ENCODE peak calls at places on chromosomes 13 and 19, in ten cellular contexts. F is left lung; K is CD4-positive, alpha-beta memory T cell; T is NCI-H1930; A is NCI-H1092 treated with DMSO at 0.1 percent for 48 hours; C is stromal cell of bone marrow; E is OCI-LY7; Q is NCI-H1694 treated with DMSO at 0.1 percent for 48 hours; S is stimulated activated CD4-positive, alpha-beta T cell treated with anti-CD3 and anti-CD28 coated beads, Interleukin-12 subunit alpha, Interleukin-12 subunit beta, amount 100 ng/mL, for 4 hours; P is ovary. U is an unnamed sample.

GRCh38 chr13:111539791-111540446 is 219.5 kb downstream of the TEX29 start:
- DNase-seq in F (peak), C (no peak), A (peak), Q (no peak), T (no peak), K (no peak), P (no peak), E (no peak), S (no peak), U (no peak)

GRCh38 chr13:46663644-46664043 is 110.7 kb downstream of the LRCH1 start:
- DNase-seq in P (no peak), S (no peak), E (no peak), K (no peak), T (no peak), Q (no peak), F (no peak), C (no peak), A (no peak), U (no peak)

GRCh38 chr19:48635263-48635965 is 1.8 kb downstream of the DBP start:
- DNase-seq in F (peak), E (peak), C (no peak), T (peak), Q (peak), P (peak), S (peak), K (peak), A (peak), U (peak)

GRCh38 chr19:7602240-7602934 is 6.7 kb downstream of the CAMSAP3 start:
- DNase-seq in P (peak), Q (no peak), C (no peak), T (no peak), F (no peak), S (no peak), E (no peak), K (no peak), A (no peak), U (no peak)

GRCh38 chr19:28396259-28396940 is 816.6 kb downstream of the UQCRFS1 start:
- DNase-seq in P (no peak), A (no peak), F (no peak), Q (no peak), T (no peak), S (no peak), E (no peak), K (no peak), C (no peak), U (no peak)

GRCh38 chr19:1874554-1875185 is 10.6 kb downstream of the ABHD17A start:
- DNase-seq in C (no peak), K (peak), F (no peak), A (no peak), S (no peak), Q (no peak), T (no peak), P (no peak), E (peak), U (no peak)

GRCh38 chr19:1531587-1531986 is 7.7 kb downstream of the PLK5 start:
- DNase-seq in F (no peak), Q (no peak), T (no peak), P (no peak), C (no peak), K (no peak), E (no peak), A (no peak), S (no peak), U (no peak)

GRCh38 chr19:35455616-35456201 is 7.7 kb downstream of the FFAR2 start:
- DNase-seq in P (no peak), T (no peak), K (no peak), A (no peak), E (no peak), F (no peak), C (no peak), Q (no peak), S (no peak), U (no peak)

GRCh38 chr13:98450495-98451167 is 126.3 kb downstream of the STK24 start:
- DNase-seq in T (no peak), S (no peak), A (no peak), E (peak), P (no peak), K (no peak), C (no peak), F (no peak), Q (no peak), U (no peak)

GRCh38 chr13:108463365-108463764 is 166.0 kb upstream of the MYO16 start:
- DNase-seq in C (peak), K (no peak), T (no peak), F (no peak), Q (no peak), S (no peak), A (no peak), P (no peak), E (no peak), U (no peak)

GRCh38 chr19:55858401-55858800 is 22.1 kb downstream of the NLRP4 start:
- DNase-seq in T (no peak), S (no peak), F (no peak), C (no peak), Q (no peak), E (no peak), P (no peak), K (no peak), A (no peak), U (no peak)

GRCh38 chr19:13079542-13079986 is 23.1 kb downstream of the LYL1 start:
- DNase-seq in K (no peak), E (no peak), P (peak), Q (no peak), A (peak), S (no peak), F (no peak), T (no peak), C (no peak), U (no peak)

GRCh38 chr19:33811736-33812387 is 15.2 kb downstream of the KCTD15 start:
- DNase-seq in Q (no peak), P (no peak), C (no peak), A (no peak), K (no peak), E (no peak), F (no peak), T (no peak), S (no peak), U (peak)

GRCh38 chr13:41502676-41503075 is 45.3 kb downstream of the RGCC start:
- DNase-seq in C (no peak), P (no peak), S (no peak), K (peak), F (no peak), T (no peak), E (peak), Q (no peak), A (no peak), U (no peak)

GRCh38 chr13:81058916-81059290 is 718.0 kb upstream of the SPRY2 start:
- DNase-seq in Q (no peak), P (no peak), A (no peak), F (no peak), T (no peak), K (no peak), E (no peak), C (no peak), S (no peak), U (no peak)

GRCh38 chr13:41457589-41458186 is 338 bp downstream of the RGCC start:
- DNase-seq in C (no peak), K (peak), A (no peak), S (peak), Q (no peak), P (no peak), F (peak), T (no peak), E (peak), U (no peak)

GRCh38 chr13:77919351-77920294 is 992 bp upstream of the EDNRB start:
- DNase-seq in K (no peak), P (peak), T (peak), Q (peak), A (peak), E (no peak), C (no peak), F (peak), S (no peak), U (peak)

GRCh38 chr13:102369303-102369702 is 32.5 kb downstream of the FGF14 start:
- DNase-seq in A (no peak), S (no peak), K (no peak), Q (no peak), E (no peak), T (no peak), P (no peak), C (no peak), F (no peak), U (no peak)

GRCh38 chr19:18053571-18054219 is 33.0 kb downstream of the IL12RB1 start:
- DNase-seq in Q (no peak), E (no peak), P (no peak), A (no peak), F (peak), S (no peak), T (no peak), K (no peak), C (no peak), U (no peak)

GRCh38 chr19:45640849-45641273 is 1.7 kb upstream of the EML2 start:
- DNase-seq in S (peak), E (no peak), T (no peak), P (peak), A (no peak), Q (no peak), F (no peak), C (no peak), K (no peak), U (no peak)

GRCh38 chr19:33269016-33269415 is 33.3 kb downstream of the CEBPA start:
- DNase-seq in P (no peak), S (no peak), E (no peak), F (peak), A (no peak), K (no peak), C (no peak), Q (no peak), T (no peak), U (peak)

GRCh38 chr13:113981201-113981605 is 7.3 kb upstream of the C13orf46 start:
- DNase-seq in A (peak), E (no peak), P (peak), S (no peak), K (no peak), C (no peak), F (peak), T (no peak), Q (peak), U (peak)

GRCh38 chr19:29397748-29398147 is 128.0 kb upstream of the VSTM2B start:
- DNase-seq in A (peak), C (no peak), Q (no peak), K (no peak), F (peak), E (no peak), S (no peak), P (no peak), T (no peak), U (no peak)

GRCh38 chr13:43767351-43767901 is 19.3 kb downstream of the ENOX1 start:
- DNase-seq in F (no peak), P (peak), C (no peak), E (no peak), A (peak), T (no peak), S (no peak), K (no peak), Q (no peak), U (no peak)

GRCh38 chr19:2618611-2619010 is 83.9 kb downstream of the GNG7 start:
- DNase-seq in A (no peak), C (peak), K (peak), S (peak), E (peak), T (no peak), F (peak), P (no peak), Q (no peak), U (peak)

GRCh38 chr13:113815151-113816058 is 48.5 kb downstream of the GAS6 start:
- DNase-seq in T (no peak), C (no peak), K (peak), P (no peak), S (peak), E (peak), F (peak), A (no peak), Q (no peak), U (no peak)

GRCh38 chr13:33927315-33927714 is 109.4 kb downstream of the RFC3 start:
- DNase-seq in C (peak), E (no peak), F (no peak), Q (no peak), K (no peak), P (no peak), A (no peak), S (no peak), T (no peak), U (no peak)

GRCh38 chr13:97182065-97182890 is 39.9 kb upstream of the MBNL2 start:
- DNase-seq in T (no peak), A (no peak), Q (no peak), E (no peak), S (no peak), P (no peak), F (no peak), K (no peak), C (no peak), U (no peak)

GRCh38 chr19:47353307-47353712 is 4.2 kb downstream of the DHX34 start:
- DNase-seq in F (no peak), S (no peak), T (no peak), A (no peak), C (no peak), K (no peak), E (no peak), P (no peak), Q (no peak), U (peak)